ENCODE peak calls at places on chromosome 14, in eight cellular contexts. W is activated gamma-delta T cell; J is HL-60; Z is posterior vena cava; B is substantia nigra; K is CD4-positive, alpha-beta T cell; U is T-helper 9 cell; M is iris pigment epithelial cell. I is an unnamed sample.

GRCh38 chr14:70808402-70809237 is 693 bp downstream of the MAP3K9 start:
- DNase-seq in W (peak), J (no peak), Z (peak), B (no peak), K (peak), U (peak), M (no peak), I (peak)

GRCh38 chr14:95227279-95227860 is 70.0 kb upstream of the DICER1 start:
- DNase-seq in W (no peak), J (no peak), Z (no peak), B (no peak), K (no peak), U (no peak), M (peak), I (no peak)

GRCh38 chr14:32019271-32019670 is 57.8 kb upstream of the ARHGAP5 start:
- DNase-seq in W (no peak), J (no peak), Z (no peak), B (no peak), K (no peak), U (no peak), M (no peak), I (no peak)

GRCh38 chr14:70916776-70917175 is 9.5 kb downstream of the PCNX1 start:
- DNase-seq in W (no peak), J (no peak), Z (no peak), B (no peak), K (no peak), U (no peak), M (no peak), I (no peak)

GRCh38 chr14:98101323-98101722 is 1170.7 kb downstream of the BCL11B start:
- DNase-seq in W (no peak), J (no peak), Z (no peak), B (no peak), K (no peak), U (no peak), M (no peak), I (no peak)

GRCh38 chr14:99508896-99509629 is 27.9 kb downstream of the CCNK start:
- DNase-seq in W (no peak), J (no peak), Z (peak), B (no peak), K (no peak), U (no peak), M (no peak), I (peak)

GRCh38 chr14:100586520-100587247 is 533 bp downstream of the BEGAIN start:
- DNase-seq in W (no peak), J (no peak), Z (peak), B (no peak), K (no peak), U (no peak), M (peak), I (peak)

GRCh38 chr14:59931237-59931636 is 11.3 kb downstream of the LRRC9 start:
- DNase-seq in W (no peak), J (no peak), Z (no peak), B (no peak), K (no peak), U (no peak), M (no peak), I (no peak)

GRCh38 chr14:31880935-31881334 is 196.2 kb upstream of the ARHGAP5 start:
- DNase-seq in W (no peak), J (no peak), Z (no peak), B (no peak), K (no peak), U (no peak), M (peak), I (no peak)

GRCh38 chr14:35747379-35747778 is 61.7 kb downstream of the RALGAPA1 start:
- DNase-seq in W (no peak), J (no peak), Z (no peak), B (no peak), K (no peak), U (no peak), M (peak), I (no peak)

GRCh38 chr14:67166450-67166853 is 22.8 kb upstream of the GARIN2 start:
- DNase-seq in W (no peak), J (peak), Z (no peak), B (peak), K (no peak), U (peak), M (peak), I (no peak)

GRCh38 chr14:98607341-98607910 is 664.6 kb downstream of the BCL11B start:
- DNase-seq in W (no peak), J (no peak), Z (no peak), B (no peak), K (no peak), U (no peak), M (no peak), I (no peak)

GRCh38 chr14:99137001-99137700 is 134.8 kb downstream of the BCL11B start:
- DNase-seq in W (no peak), J (peak), Z (no peak), B (no peak), K (no peak), U (no peak), M (no peak), I (no peak)

GRCh38 chr14:70735043-70735442 is 74.3 kb downstream of the MAP3K9 start:
- DNase-seq in W (no peak), J (no peak), Z (no peak), B (no peak), K (no peak), U (no peak), M (no peak), I (no peak)

GRCh38 chr14:101120636-101121398 is 217.3 kb upstream of the RTL1 start:
- DNase-seq in W (no peak), J (peak), Z (peak), B (no peak), K (no peak), U (no peak), M (no peak), I (no peak)

GRCh38 chr14:35470775-35471174 is 63.2 kb upstream of the INSM2 start:
- DNase-seq in W (no peak), J (no peak), Z (no peak), B (no peak), K (no peak), U (no peak), M (peak), I (no peak)

I was measured in chondrocyte.